ENCODE peak calls at places on chromosomes 16 and 17, in nine cellular contexts. O is posterior cingulate gyrus; H is mucosa of descending colon; K is stimulated activated CD4-positive, alpha-beta T cell treated with anti-CD3 and anti-CD28 coated beads, Interleukin-1b, Interleukin-23, amount 100 ng/mL, for 1 hour; T is DMS 273 treated with DMSO at 0.1 percent for 48 hours; P is nucleus accumbens; W is astrocyte of the cerebellum; X is mucosa of gallbladder; G is HT-29. Q is an unnamed sample.

GRCh38 chr16:10077861-10078260 is 104.4 kb downstream of the GRIN2A start:
- DNase-seq in O (no peak), T (no peak), G (no peak), X (no peak), H (no peak), W (no peak), K (no peak), P (no peak), Q (no peak)

GRCh38 chr16:24984903-24985675 is 30.1 kb downstream of the ARHGAP17 start:
- DNase-seq in G (no peak), K (no peak), O (no peak), X (no peak), P (no peak), W (no peak), H (no peak), T (no peak), Q (no peak)

GRCh38 chr17:752620-753219 is 656 bp upstream of the GEMIN4 start:
- DNase-seq in H (peak), K (no peak), X (peak), O (peak), G (no peak), P (peak), T (no peak), W (peak), Q (no peak)

GRCh38 chr17:18990331-18990730 is 14.2 kb downstream of the FAM83G start:
- DNase-seq in O (no peak), G (no peak), H (peak), W (no peak), T (peak), P (no peak), K (no peak), X (no peak), Q (no peak)

GRCh38 chr17:76384987-76385891 is 830 bp downstream of the SPHK1 start:
- DNase-seq in G (no peak), H (peak), O (no peak), T (no peak), W (no peak), P (no peak), K (peak), X (no peak), Q (no peak)

GRCh38 chr16:46607529-46607928 is 13.7 kb downstream of the SHCBP1 start:
- DNase-seq in O (no peak), W (peak), T (no peak), H (no peak), K (no peak), G (peak), X (no peak), P (no peak), Q (no peak)

GRCh38 chr17:21019976-21020575 is 22.7 kb downstream of the USP22 start:
- DNase-seq in W (no peak), G (peak), P (peak), X (peak), K (no peak), O (peak), H (no peak), T (no peak), Q (no peak)

GRCh38 chr16:19505600-19506303 is 16.1 kb downstream of the GDE1 start:
- DNase-seq in G (no peak), O (no peak), W (peak), P (no peak), H (no peak), K (no peak), T (no peak), X (no peak), Q (no peak)

Q was measured in anterior cingulate cortex.